ENCODE peak calls at places on chromosome 6, in nine cellular contexts. S is CD4-positive, alpha-beta T cell; T is left lung; W is neural crest cell; V is lung; P is fibroblast of mammary gland; I is AG04450; E is ovary; Z is GM12865. M is an unnamed sample.

GRCh38 chr6:74656442-74656841 is 549.4 kb downstream of the COL12A1 start:
- DNase-seq in T (no peak), W (no peak), V (no peak), E (no peak), P (no peak), I (no peak), Z (no peak), S (no peak), M (no peak)

GRCh38 chr6:3997144-3997770 is 81.7 kb downstream of the FAM217A start:
- DNase-seq in E (no peak), I (peak; percentile 39), Z (no peak), V (no peak), P (peak; percentile 64), W (no peak), S (no peak), T (no peak), M (no peak)

GRCh38 chr6:140438346-140438735 is 1063.9 kb upstream of the CITED2 start:
- DNase-seq in V (no peak), S (no peak), Z (no peak), T (no peak), E (no peak), W (no peak), I (no peak), P (no peak), M (no peak)

GRCh38 chr6:140921366-140922226 is 1211.1 kb upstream of the GJE1 start:
- DNase-seq in S (no peak), P (peak; percentile 92), V (no peak), E (no peak), Z (peak; percentile 64), W (no peak), I (peak; percentile 51), T (no peak), M (no peak)

GRCh38 chr6:13466304-13467215 is 20.8 kb downstream of the GFOD1 start:
- DNase-seq in E (no peak), W (no peak), I (no peak), Z (no peak), S (no peak), T (no peak), V (no peak), P (no peak), M (no peak)

GRCh38 chr6:27814665-27815424 is 97.4 kb downstream of the OR2B2 start:
- DNase-seq in E (peak; percentile 74), Z (peak; percentile 98), I (peak; percentile 91), P (peak; percentile 98), S (peak; percentile 63), T (no peak), W (peak; percentile 50), V (peak; percentile 79), M (peak; percentile 48)

GRCh38 chr6:40986364-40986763 is 52.7 kb downstream of the UNC5CL start:
- DNase-seq in W (no peak), I (no peak), P (no peak), E (no peak), S (no peak), V (no peak), T (no peak), Z (no peak), M (no peak)

GRCh38 chr6:50318536-50318935 is 268.8 kb upstream of the DEFB112 start:
- DNase-seq in E (no peak), I (no peak), T (no peak), P (no peak), Z (no peak), W (no peak), S (no peak), V (no peak), M (no peak)

GRCh38 chr6:146301760-146302159 is 241.9 kb upstream of the RAB32 start:
- DNase-seq in V (no peak), S (no peak), Z (no peak), I (no peak), T (no peak), E (no peak), P (no peak), W (no peak), M (no peak)

DNA sequence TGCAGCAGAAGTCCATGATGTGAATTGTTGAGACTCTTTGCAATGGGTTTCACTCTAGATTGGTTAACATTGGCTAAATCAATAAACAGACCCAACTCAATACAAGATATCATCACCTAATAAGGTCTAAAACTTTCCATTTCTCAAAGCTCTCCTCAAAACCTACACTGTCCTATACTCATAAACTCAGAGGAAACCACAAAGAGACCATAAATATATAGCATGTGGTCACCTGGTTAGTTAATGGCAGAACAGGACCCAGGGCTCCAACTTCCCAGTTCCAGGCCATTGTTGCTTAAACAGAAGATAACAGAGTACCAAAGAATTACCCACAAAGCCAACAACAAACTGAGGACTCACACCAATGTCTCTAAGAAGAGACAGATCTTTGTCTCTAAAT is 12.0 kb downstream of the RTN4IP1 start:
- DNase-seq in T (no peak), Z (no peak), W (no peak), I (no peak), S (no peak), P (no peak), V (no peak), E (no peak), M (no peak)
- TF ChIP-seq CTCF in T (no peak), Z (no peak), W (no peak), I (no peak), S (no peak), P (no peak), V (no peak), E (no peak), M (no peak)

DNA sequence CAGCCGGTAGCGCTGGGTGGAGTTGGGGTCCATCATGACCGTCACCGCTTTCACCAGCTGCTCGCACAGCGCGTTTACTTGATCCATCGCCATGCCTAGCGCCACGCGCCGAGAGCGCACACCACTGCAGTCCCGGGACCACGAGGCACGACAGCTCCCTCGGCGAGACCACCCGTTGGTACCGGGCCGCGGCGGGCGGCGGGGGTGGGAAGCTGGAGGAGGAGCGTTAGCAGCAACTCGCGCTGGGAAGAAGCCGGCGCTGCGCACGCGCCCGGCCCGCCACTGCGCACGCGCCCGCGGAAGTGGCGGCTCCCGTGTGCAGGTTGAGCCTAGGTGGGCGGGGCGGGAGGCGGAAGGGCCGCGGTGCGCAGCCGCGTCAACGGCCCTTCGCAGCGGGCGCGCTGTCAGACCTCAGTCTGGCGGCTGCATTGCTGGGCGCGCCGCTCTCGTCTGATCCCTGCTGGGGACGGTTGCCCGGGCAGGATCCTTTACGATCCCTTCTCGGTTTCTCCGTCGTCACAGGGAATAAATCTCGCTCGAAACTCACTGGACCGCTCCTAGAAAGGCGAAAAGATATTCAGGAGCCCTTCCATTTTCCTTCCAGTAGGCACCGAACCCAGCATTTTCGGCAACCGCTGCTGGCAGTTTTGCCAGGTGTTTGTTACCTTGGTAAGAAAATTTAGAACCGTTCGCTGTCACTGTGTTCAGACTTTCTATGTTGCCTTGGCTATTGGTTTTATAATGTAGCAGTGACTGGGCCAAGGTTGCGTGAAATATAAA is at the start of the genes POLH and XPO5:
- DNase-seq in S (peak; percentile 85), E (peak; percentile 86), I (peak; percentile 72), P (peak; percentile 86), V (peak; percentile 90), W (peak; percentile 82), T (peak; percentile 99), Z (peak; percentile 96), M (peak; percentile 87)
- TF ChIP-seq CTCF in S (no peak), E (no peak), I (peak; percentile 32), P (peak; percentile 14), V (no peak), W (no peak), T (no peak), Z (no peak), M (no peak)

GRCh38 chr6:34412054-34412453 is 13.8 kb downstream of the RPS10 start:
- DNase-seq in E (no peak), V (no peak), Z (no peak), P (no peak), T (no peak), S (no peak), I (no peak), W (no peak), M (no peak)

GRCh38 chr6:34412643-34413214 is 13.1 kb downstream of the RPS10 start:
- DNase-seq in V (no peak), T (no peak), E (no peak), S (no peak), Z (no peak), P (peak; percentile 49), W (no peak), I (no peak), M (no peak)

GRCh38 chr6:34416877-34417371 is 8.9 kb downstream of the RPS10 start:
- DNase-seq in W (no peak), V (no peak), P (no peak), Z (no peak), I (no peak), T (no peak), S (no peak), E (no peak), M (no peak)

GRCh38 chr6:34418367-34418766 is 7.5 kb downstream of the RPS10 start:
- DNase-seq in W (no peak), I (no peak), P (no peak), S (no peak), T (no peak), E (no peak), Z (no peak), V (no peak), M (no peak)

GRCh38 chr6:34414999-34415858 is 10.6 kb downstream of the RPS10 start:
- DNase-seq in W (no peak), E (peak; percentile 43), T (no peak), S (peak; percentile 28), I (no peak), V (peak; percentile 51), P (peak; percentile 86), Z (peak; percentile 74), M (no peak)
- TF ChIP-seq CTCF in W (peak; percentile 66), E (peak; percentile 35), T (peak; percentile 61), S (peak; percentile 64), I (peak; percentile 31), V (peak; percentile 81), P (peak; percentile 60), Z (peak; percentile 58), M (peak; percentile 48)

GRCh38 chr6:1658212-1659005 is 48.7 kb downstream of the FOXC1 start:
- DNase-seq in W (no peak), P (no peak), Z (no peak), S (no peak), E (no peak), V (no peak), I (no peak), T (no peak), M (no peak)

GRCh38 chr6:1652842-1653241 is 43.1 kb downstream of the FOXC1 start:
- DNase-seq in S (no peak), W (no peak), P (no peak), E (no peak), V (no peak), Z (no peak), T (no peak), I (no peak), M (no peak)

GRCh38 chr6:1651362-1651761 is 41.6 kb downstream of the FOXC1 start:
- DNase-seq in W (no peak), P (no peak), I (no peak), S (no peak), T (no peak), V (no peak), E (no peak), Z (no peak), M (no peak)

GRCh38 chr6:1657116-1657776 is 47.5 kb downstream of the FOXC1 start:
- DNase-seq in Z (no peak), T (no peak), I (no peak), P (no peak), W (no peak), V (no peak), S (no peak), E (no peak), M (no peak)

DNA sequence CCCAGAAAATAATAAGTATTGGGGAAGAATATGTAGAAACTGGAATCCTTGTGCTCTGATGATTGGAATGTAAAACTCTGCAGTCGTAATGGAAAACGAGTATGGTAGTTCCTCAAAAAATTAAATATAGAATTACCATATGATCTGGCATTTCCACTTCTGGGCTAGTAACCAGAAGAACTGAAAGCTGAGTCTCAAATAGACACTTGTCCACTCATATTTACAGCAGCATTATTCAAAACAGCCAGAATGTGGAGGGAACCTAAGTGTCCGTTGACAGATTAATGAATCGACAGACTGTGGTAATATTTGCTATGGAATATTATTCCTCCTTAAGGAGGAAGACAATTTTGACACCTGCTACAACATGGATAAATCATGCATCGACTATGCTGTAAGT is 44.4 kb downstream of the FOXC1 start:
- DNase-seq in W (no peak), T (no peak), I (no peak), E (no peak), S (no peak), P (no peak), V (no peak), Z (no peak), M (no peak)
- TF ChIP-seq CTCF in W (no peak), T (no peak), I (no peak), E (no peak), S (no peak), P (no peak), V (no peak), Z (no peak), M (no peak)

M was measured in natural killer cell.